ENCODE peak calls at places on chromosomes 16 and 17, in five cellular contexts. Z, A, X, R and N are unnamed samples.

GRCh38 chr16:22816475-22816874 is 2.5 kb downstream of the HS3ST2 start:
- DNase-seq in Z (no peak), A (no peak), R (peak), X (no peak), N (no peak)

GRCh38 chr16:55035956-55036355 is 105.3 kb downstream of the IRX5 start:
- DNase-seq in X (no peak), R (no peak), Z (no peak), A (no peak), N (no peak)

GRCh38 chr17:39621523-39622379 is 5.0 kb upstream of the PPP1R1B start:
- DNase-seq in A (peak), Z (peak), R (peak), X (peak), N (peak)

GRCh38 chr16:50314665-50315064 is 48.3 kb downstream of the ADCY7 start:
- DNase-seq in Z (no peak), X (no peak), R (no peak), A (no peak), N (no peak)

GRCh38 chr17:44197980-44198720 is 1.5 kb downstream of the ATXN7L3 start:
- DNase-seq in X (peak), A (no peak), Z (no peak), R (no peak), N (no peak)

GRCh38 chr17:4945176-4945943 is 3.0 kb downstream of the PFN1 start:
- DNase-seq in Z (no peak), R (peak), A (peak), X (peak), N (no peak)

GRCh38 chr17:38579934-38580333 is 25.8 kb downstream of the SRCIN1 start:
- DNase-seq in R (peak), A (peak), X (peak), Z (peak), N (peak)

GRCh38 chr16:56191807-56192643 is 736 bp downstream of the GNAO1 start:
- DNase-seq in A (no peak), R (no peak), Z (no peak), X (no peak), N (no peak)

GRCh38 chr17:334974-335481 is 17.6 kb downstream of the RPH3AL start:
- DNase-seq in A (no peak), Z (no peak), X (no peak), R (no peak), N (no peak)

GRCh38 chr16:22685162-22685830 is 128.7 kb upstream of the HS3ST2 start:
- DNase-seq in R (peak), A (no peak), X (no peak), Z (no peak), N (no peak)

GRCh38 chr17:82216301-82217119 is 3.9 kb upstream of the CCDC57 start:
- DNase-seq in Z (no peak), R (peak), A (no peak), X (peak), N (peak)

GRCh38 chr17:69466905-69467630 is 52.6 kb downstream of the MAP2K6 start:
- DNase-seq in X (no peak), Z (peak), R (peak), A (no peak), N (peak)

GRCh38 chr16:5374184-5374583 is 276.6 kb upstream of the EEF2KMT start:
- DNase-seq in X (no peak), A (no peak), R (no peak), Z (no peak), N (no peak)

GRCh38 chr17:61411114-61411943 is 11.7 kb downstream of the TBX2 start:
- DNase-seq in A (peak), Z (no peak), X (no peak), R (no peak), N (no peak)

GRCh38 chr17:17909078-17909477 is 63.1 kb downstream of the TOM1L2 start:
- DNase-seq in Z (no peak), R (no peak), A (no peak), X (no peak), N (no peak)

GRCh38 chr17:61400058-61400785 is 579 bp downstream of the TBX2 start:
- DNase-seq in X (no peak), Z (no peak), R (no peak), A (no peak), N (no peak)

GRCh38 chr16:1533443-1533951 is at the start of gene TMEM204:
- DNase-seq in R (no peak), Z (no peak), A (peak), X (no peak), N (no peak)

GRCh38 chr16:52603015-52603414 is 56.1 kb upstream of the TOX3 start:
- DNase-seq in R (no peak), Z (peak), X (no peak), A (no peak), N (peak)

GRCh38 chr16:81866820-81867440 is 87.8 kb downstream of the PLCG2 start:
- DNase-seq in A (no peak), Z (no peak), X (no peak), R (no peak), N (no peak)

GRCh38 chr16:67413978-67414891 is 2.0 kb downstream of the ZDHHC1 start:
- DNase-seq in X (no peak), R (peak), A (no peak), Z (no peak), N (no peak)

GRCh38 chr17:61410555-61411089 is 11.0 kb downstream of the TBX2 start:
- DNase-seq in X (peak), R (no peak), Z (no peak), A (peak), N (no peak)

GRCh38 chr17:27321372-27321771 is 27.5 kb downstream of the WSB1 start:
- DNase-seq in A (no peak), R (no peak), Z (no peak), X (no peak), N (no peak)

GRCh38 chr16:15907863-15908478 is 19.6 kb upstream of the CEP20 start:
- DNase-seq in Z (no peak), R (peak), A (peak), X (peak), N (peak)

GRCh38 chr17:77501101-77501566 is 360.4 kb downstream of the SEC14L1 start:
- DNase-seq in X (no peak), A (peak), Z (peak), R (no peak), N (no peak)

GRCh38 chr17:43556292-43556691 is 10.2 kb upstream of the ETV4 start:
- DNase-seq in A (no peak), Z (no peak), R (peak), X (peak), N (no peak)

GRCh38 chr16:57270221-57271062 is 14.0 kb downstream of the PLLP start:
- DNase-seq in X (no peak), Z (no peak), R (no peak), A (no peak), N (no peak)

GRCh38 chr17:1485311-1485747 is 7.2 kb downstream of the MYO1C start:
- DNase-seq in A (peak), X (no peak), R (no peak), Z (no peak), N (no peak)

GRCh38 chr16:53509906-53510703 is 7.1 kb upstream of the AKTIP start:
- DNase-seq in R (peak), A (peak), X (peak), Z (peak), N (peak)

GRCh38 chr16:29775742-29776408 is 2.2 kb upstream of the ZG16 start:
- DNase-seq in R (peak), X (no peak), A (no peak), Z (peak), N (peak)

GRCh38 chr16:11072420-11073153 is 128.2 kb downstream of the CLEC16A start:
- DNase-seq in A (no peak), Z (no peak), R (no peak), X (no peak), N (no peak)